ENCODE peak calls at places on chromosomes 4 and X, in nine cellular contexts. One of them, this sample, is unnamed.

GRCh38 chr4:7134737-7135388 is 57.5 kb upstream of the SORCS2 start:
- DNase-seq in NCI-H1105 treated with DMSO at 0.1 percent for 48 hours: no peak
- DNase-seq in astrocyte of the hippocampus: peak
- DNase-seq in PC-9: peak
- DNase-seq in left lung: peak
- DNase-seq in non-pigmented ciliary epithelial cell: peak
- DNase-seq in RPMI7951: peak
- DNase-seq in GM20000: no peak
- DNase-seq in astrocyte of the spinal cord: peak
- DNase-seq in this sample: peak

GRCh38 chr4:5960197-5960880 is 57.9 kb downstream of the C4orf50 start:
- DNase-seq in astrocyte of the spinal cord: no peak
- DNase-seq in non-pigmented ciliary epithelial cell: no peak
- DNase-seq in astrocyte of the hippocampus: no peak
- DNase-seq in NCI-H1105 treated with DMSO at 0.1 percent for 48 hours: no peak
- DNase-seq in GM20000: no peak
- DNase-seq in PC-9: no peak
- DNase-seq in left lung: no peak
- DNase-seq in RPMI7951: no peak
- DNase-seq in this sample: no peak

GRCh38 chr4:165058676-165059075 is 5.0 kb downstream of the TRIM75 start:
- DNase-seq in astrocyte of the spinal cord: no peak
- DNase-seq in GM20000: no peak
- DNase-seq in PC-9: no peak
- DNase-seq in left lung: no peak
- DNase-seq in RPMI7951: no peak
- DNase-seq in non-pigmented ciliary epithelial cell: no peak
- DNase-seq in astrocyte of the hippocampus: no peak
- DNase-seq in NCI-H1105 treated with DMSO at 0.1 percent for 48 hours: no peak
- DNase-seq in this sample: no peak

GRCh38 chr4:67035501-67035900 is 509.8 kb downstream of the CENPC start:
- DNase-seq in GM20000: no peak
- DNase-seq in left lung: no peak
- DNase-seq in astrocyte of the spinal cord: peak
- DNase-seq in PC-9: peak
- DNase-seq in non-pigmented ciliary epithelial cell: peak
- DNase-seq in NCI-H1105 treated with DMSO at 0.1 percent for 48 hours: no peak
- DNase-seq in RPMI7951: peak
- DNase-seq in astrocyte of the hippocampus: peak
- DNase-seq in this sample: no peak

GRCh38 chrX:69387559-69388487 is 116.3 kb upstream of the NALF2 start:
- DNase-seq in PC-9: peak
- DNase-seq in left lung: peak
- DNase-seq in NCI-H1105 treated with DMSO at 0.1 percent for 48 hours: peak
- DNase-seq in non-pigmented ciliary epithelial cell: no peak
- DNase-seq in astrocyte of the spinal cord: peak
- DNase-seq in RPMI7951: peak
- DNase-seq in astrocyte of the hippocampus: peak
- DNase-seq in GM20000: peak
- DNase-seq in this sample: peak

GRCh38 chrX:65690057-65690855 is 22.8 kb downstream of the MSN start:
- DNase-seq in GM20000: no peak
- DNase-seq in NCI-H1105 treated with DMSO at 0.1 percent for 48 hours: no peak
- DNase-seq in non-pigmented ciliary epithelial cell: peak
- DNase-seq in astrocyte of the spinal cord: peak
- DNase-seq in left lung: no peak
- DNase-seq in astrocyte of the hippocampus: peak
- DNase-seq in RPMI7951: peak
- DNase-seq in PC-9: no peak
- DNase-seq in this sample: no peak

GRCh38 chrX:8815460-8816065 is 14.4 kb upstream of the FAM9A start:
- DNase-seq in left lung: no peak
- DNase-seq in RPMI7951: peak
- DNase-seq in non-pigmented ciliary epithelial cell: peak
- DNase-seq in PC-9: no peak
- DNase-seq in astrocyte of the hippocampus: peak
- DNase-seq in GM20000: peak
- DNase-seq in astrocyte of the spinal cord: peak
- DNase-seq in NCI-H1105 treated with DMSO at 0.1 percent for 48 hours: peak
- DNase-seq in this sample: peak

GRCh38 chr4:85106805-85107336 is 140.4 kb upstream of the WDFY3 start:
- DNase-seq in astrocyte of the spinal cord: no peak
- DNase-seq in GM20000: no peak
- DNase-seq in left lung: no peak
- DNase-seq in RPMI7951: no peak
- DNase-seq in non-pigmented ciliary epithelial cell: no peak
- DNase-seq in astrocyte of the hippocampus: no peak
- DNase-seq in PC-9: no peak
- DNase-seq in NCI-H1105 treated with DMSO at 0.1 percent for 48 hours: no peak
- DNase-seq in this sample: no peak

GRCh38 chr4:156238171-156238570 is 284.5 kb upstream of the CTSO start:
- DNase-seq in astrocyte of the spinal cord: no peak
- DNase-seq in astrocyte of the hippocampus: no peak
- DNase-seq in GM20000: no peak
- DNase-seq in RPMI7951: no peak
- DNase-seq in PC-9: peak
- DNase-seq in left lung: no peak
- DNase-seq in non-pigmented ciliary epithelial cell: no peak
- DNase-seq in NCI-H1105 treated with DMSO at 0.1 percent for 48 hours: no peak
- DNase-seq in this sample: no peak

GRCh38 chrX:82556588-82556987 is 951.5 kb upstream of the POU3F4 start:
- DNase-seq in astrocyte of the spinal cord: no peak
- DNase-seq in left lung: no peak
- DNase-seq in NCI-H1105 treated with DMSO at 0.1 percent for 48 hours: no peak
- DNase-seq in PC-9: no peak
- DNase-seq in non-pigmented ciliary epithelial cell: no peak
- DNase-seq in astrocyte of the hippocampus: no peak
- DNase-seq in GM20000: no peak
- DNase-seq in RPMI7951: no peak
- DNase-seq in this sample: no peak

GRCh38 chr4:63296773-63297172 is 1112.5 kb downstream of the TECRL start:
- DNase-seq in left lung: no peak
- DNase-seq in astrocyte of the hippocampus: no peak
- DNase-seq in GM20000: no peak
- DNase-seq in NCI-H1105 treated with DMSO at 0.1 percent for 48 hours: peak
- DNase-seq in PC-9: no peak
- DNase-seq in non-pigmented ciliary epithelial cell: no peak
- DNase-seq in astrocyte of the spinal cord: no peak
- DNase-seq in RPMI7951: no peak
- DNase-seq in this sample: peak

This sample was measured in hepatocyte.